ENCODE peak calls at places on chromosomes 12 and 14, in five cellular contexts. I, N, B, Y and E are unnamed samples.

GRCh38 chr14:104143521-104144452 is 5.4 kb downstream of the KIF26A start:
- DNase-seq in I (no peak), N (no peak), B (no peak), Y (no peak), E (no peak)

GRCh38 chr12:48002773-48003218 is 1.5 kb downstream of the COL2A1 start:
- DNase-seq in I (peak; percentile 21), N (peak; percentile 71), B (peak; percentile 47), Y (no peak), E (no peak)

GRCh38 chr12:88945041-88945732 is 364.9 kb upstream of the KITLG start:
- DNase-seq in I (no peak), N (peak; percentile 25), B (no peak), Y (no peak), E (no peak)

GRCh38 chr14:96931751-96932150 is 134.6 kb downstream of the VRK1 start:
- DNase-seq in I (no peak), N (no peak), B (no peak), Y (no peak), E (no peak)

GRCh38 chr12:94650143-94651056 is at the start of gene TMCC3:
- DNase-seq in I (no peak), N (peak; percentile 84), B (peak; percentile 61), Y (no peak), E (peak; percentile 11)

GRCh38 chr12:106137456-106138278 is 1.1 kb downstream of the NUAK1 start:
- DNase-seq in I (peak; percentile 20), N (peak; percentile 53), B (no peak), Y (no peak), E (peak; percentile 11)

GRCh38 chr14:66746316-66747006 is 238.5 kb downstream of the GPHN start:
- DNase-seq in I (peak; percentile 58), N (peak; percentile 69), B (no peak), Y (peak; percentile 66), E (no peak)

GRCh38 chr12:85509857-85510256 is 229.8 kb downstream of the ALX1 start:
- DNase-seq in I (no peak), N (no peak), B (no peak), Y (no peak), E (no peak)

GRCh38 chr12:15931590-15932053 is 20.5 kb downstream of the DERA start:
- DNase-seq in I (peak; percentile 18), N (no peak), B (no peak), Y (peak; percentile 50), E (peak; percentile 49)

GRCh38 chr12:19794116-19794515 is 354.8 kb downstream of the AEBP2 start:
- DNase-seq in I (no peak), N (no peak), B (no peak), Y (no peak), E (no peak)

GRCh38 chr12:40012709-40013108 is 93.2 kb downstream of the SLC2A13 start:
- DNase-seq in I (no peak), N (no peak), B (no peak), Y (no peak), E (no peak)

GRCh38 chr12:95262808-95263207 is 45.2 kb downstream of the VEZT start:
- DNase-seq in I (no peak), N (no peak), B (no peak), Y (no peak), E (no peak)

GRCh38 chr12:22625671-22626251 is 790 bp downstream of the ETNK1 start:
- DNase-seq in I (peak; percentile 9), N (peak; percentile 50), B (peak; percentile 38), Y (peak; percentile 69), E (no peak)

GRCh38 chr12:77609016-77609415 is 221.7 kb upstream of the NAV3 start:
- DNase-seq in I (peak; percentile 7), N (no peak), B (no peak), Y (no peak), E (no peak)

GRCh38 chr14:51069065-51069464 is 25.8 kb downstream of the TRIM9 start:
- DNase-seq in I (peak; percentile 24), N (peak; percentile 41), B (no peak), Y (peak; percentile 26), E (no peak)

GRCh38 chr12:27550653-27550975 is 26.6 kb downstream of the PPFIBP1 start:
- DNase-seq in I (peak; percentile 56), N (no peak), B (no peak), Y (no peak), E (no peak)

GRCh38 chr14:69249603-69250002 is 10.4 kb upstream of the GALNT16 start:
- DNase-seq in I (no peak), N (no peak), B (no peak), Y (no peak), E (no peak)

GRCh38 chr12:110670161-110670701 is 18.7 kb downstream of the HVCN1 start:
- DNase-seq in I (no peak), N (no peak), B (no peak), Y (no peak), E (peak; percentile 22)

GRCh38 chr14:69490219-69490918 is 5.8 kb downstream of the PLEKHD1 start:
- DNase-seq in I (no peak), N (no peak), B (no peak), Y (no peak), E (no peak)

GRCh38 chr12:89384050-89384749 is 31.9 kb upstream of the DUSP6 start:
- DNase-seq in I (peak; percentile 98), N (peak; percentile 96), B (no peak), Y (no peak), E (no peak)

GRCh38 chr14:84420236-84420635 is 1109.7 kb upstream of the FLRT2 start:
- DNase-seq in I (no peak), N (peak; percentile 1), B (no peak), Y (no peak), E (no peak)

GRCh38 chr12:663293-663871 is at the start of gene NINJ2:
- DNase-seq in I (peak; percentile 16), N (peak; percentile 10), B (no peak), Y (no peak), E (no peak)

GRCh38 chr12:124458992-124459851 is 108.2 kb downstream of the NCOR2 start:
- DNase-seq in I (no peak), N (no peak), B (no peak), Y (no peak), E (no peak)

GRCh38 chr12:76698316-76698715 is 65.6 kb upstream of the ZDHHC17 start:
- DNase-seq in I (no peak), N (peak; percentile 47), B (no peak), Y (no peak), E (no peak)

GRCh38 chr12:48765753-48766162 is 23.1 kb downstream of the ADCY6 start:
- DNase-seq in I (peak; percentile 33), N (peak; percentile 60), B (no peak), Y (no peak), E (no peak)

GRCh38 chr12:101935769-101936741 is 58.7 kb downstream of the DRAM1 start:
- DNase-seq in I (peak; percentile 98), N (peak; percentile 94), B (no peak), Y (no peak), E (no peak)

GRCh38 chr14:104171029-104171697 is 32.8 kb downstream of the KIF26A start:
- DNase-seq in I (no peak), N (no peak), B (no peak), Y (no peak), E (no peak)

GRCh38 chr14:68248481-68249255 is 429.1 kb downstream of the RAD51B start:
- DNase-seq in I (peak; percentile 84), N (peak; percentile 78), B (peak; percentile 43), Y (peak; percentile 86), E (peak; percentile 50)

GRCh38 chr12:131912526-131913274 is 16.4 kb upstream of the PUS1 start:
- DNase-seq in I (peak; percentile 80), N (peak; percentile 93), B (no peak), Y (peak; percentile 82), E (no peak)

GRCh38 chr12:15856097-15856982 is 25.8 kb upstream of the STRAP start:
- DNase-seq in I (peak; percentile 67), N (peak; percentile 86), B (peak; percentile 35), Y (peak; percentile 78), E (peak; percentile 38)

GRCh38 chr12:8742501-8742900 is 44.7 kb downstream of the RIMKLB start:
- DNase-seq in I (peak; percentile 84), N (peak; percentile 74), B (no peak), Y (peak; percentile 9), E (no peak)

GRCh38 chr12:3170423-3171194 is 93.4 kb downstream of the TSPAN9 start:
- DNase-seq in I (peak; percentile 82), N (peak; percentile 85), B (no peak), Y (peak; percentile 77), E (no peak)

GRCh38 chr12:7142057-7142644 is 12.0 kb downstream of the CLSTN3 start:
- DNase-seq in I (peak; percentile 32), N (peak; percentile 69), B (peak; percentile 42), Y (peak; percentile 59), E (peak; percentile 33)

GRCh38 chr12:59858508-59858907 is 262.7 kb downstream of the SLC16A7 start:
- DNase-seq in I (no peak), N (no peak), B (no peak), Y (no peak), E (no peak)

GRCh38 chr12:51788876-51789275 is 59.6 kb downstream of the FIGNL2 start:
- DNase-seq in I (peak; percentile 82), N (peak; percentile 82), B (no peak), Y (no peak), E (no peak)

GRCh38 chr12:119008691-119009221 is 27.4 kb downstream of the SRRM4 start:
- DNase-seq in I (no peak), N (no peak), B (peak; percentile 88), Y (no peak), E (no peak)

GRCh38 chr12:77323778-77324415 is 258.5 kb upstream of the E2F7 start:
- DNase-seq in I (no peak), N (no peak), B (no peak), Y (no peak), E (no peak)

GRCh38 chr12:110233212-110233903 is 47.7 kb upstream of the ATP2A2 start:
- DNase-seq in I (no peak), N (no peak), B (no peak), Y (peak; percentile 47), E (no peak)

GRCh38 chr12:46198913-46199312 is 69.9 kb downstream of the SLC38A1 start:
- DNase-seq in I (no peak), N (no peak), B (no peak), Y (no peak), E (no peak)